ENCODE peak calls at places on chromosomes 11 and 22, in seven cellular contexts. K is adrenal gland, P is heart left ventricle, D is left lung, R is A673, H is A549, A is psoas muscle. U is an unnamed sample.
A peak's percentile ranks its signal among the peaks of the same experiment; 100 is the strongest.

GRCh38 chr11:13009476-13009920 is 382 bp downstream of the RASSF10 start:
- DNase-seq in K (no peak), P (no peak), D (no peak), R (no peak), H (no peak), A (peak; percentile 50), U (no peak)

GRCh38 chr11:133082453-133082781 is 449.9 kb downstream of the OPCML start:
- DNase-seq in K (no peak), P (peak; percentile 43), D (no peak), R (peak; percentile 42), H (no peak), A (peak; percentile 62), U (no peak)

GRCh38 chr11:42631223-42631843 is 680.5 kb upstream of the API5 start:
- DNase-seq in K (peak; percentile 75), P (no peak), D (no peak), R (peak; percentile 84), H (peak; percentile 21), A (no peak), U (no peak)

GRCh38 chr22:42173183-42173926 is 42.7 kb upstream of the CYP2D6 start:
- DNase-seq in K (no peak), P (no peak), D (no peak), R (no peak), H (no peak), A (no peak), U (no peak)

GRCh38 chr11:103947566-103947919 is 88.9 kb upstream of the DDI1 start:
- DNase-seq in K (no peak), P (no peak), D (no peak), R (no peak), H (no peak), A (no peak), U (no peak)

GRCh38 chr11:121467965-121468364 is 15.2 kb upstream of the SORL1-AS1 start:
- DNase-seq in K (no peak), P (no peak), D (peak; percentile 51), R (no peak), H (no peak), A (no peak), U (no peak)

GRCh38 chr11:61918251-61919112 is 1.1 kb upstream of the RAB3IL1 start:
- DNase-seq in K (peak; percentile 43), P (peak; percentile 80), D (no peak), R (no peak), H (no peak), A (peak; percentile 78), U (no peak)

GRCh38 chr11:65418681-65419459 is 3.7 kb upstream of the NEAT1 start:
- DNase-seq in K (peak; percentile 98), P (peak; percentile 99), D (peak; percentile 98), R (peak; percentile 99), H (peak; percentile 98), A (peak; percentile 99), U (peak; percentile 98)

GRCh38 chr11:2847511-2847910 is 38.1 kb downstream of the CDKN1C start:
- DNase-seq in K (no peak), P (no peak), D (no peak), R (no peak), H (no peak), A (no peak), U (no peak)

GRCh38 chr11:92423133-92423532 is 198.5 kb downstream of the FAT3 start:
- DNase-seq in K (no peak), P (no peak), D (no peak), R (no peak), H (no peak), A (no peak), U (no peak)

GRCh38 chr11:7690648-7691047 is 15.6 kb downstream of the OVCH2 start:
- DNase-seq in K (no peak), P (no peak), D (no peak), R (peak; percentile 54), H (no peak), A (no peak), U (no peak)

GRCh38 chr22:30183271-30183670 is 63.3 kb downstream of the LIF start:
- DNase-seq in K (no peak), P (no peak), D (no peak), R (no peak), H (no peak), A (no peak), U (no peak)

GRCh38 chr11:31720666-31721199 is 90.4 kb downstream of the PAX6 start:
- DNase-seq in K (no peak), P (no peak), D (no peak), R (no peak), H (no peak), A (no peak), U (no peak)

GRCh38 chr11:24267015-24267414 is 229.8 kb upstream of the LUZP2 start:
- DNase-seq in K (no peak), P (no peak), D (no peak), R (no peak), H (no peak), A (no peak), U (no peak)

GRCh38 chr22:44802071-44802700 is 49.8 kb downstream of the ARHGAP8 start:
- DNase-seq in K (no peak), P (no peak), D (no peak), R (no peak), H (no peak), A (no peak), U (no peak)

GRCh38 chr11:64449381-64450167 is 90.6 kb downstream of the RPS6KA4 start:
- DNase-seq in K (peak; percentile 77), P (peak; percentile 55), D (peak; percentile 55), R (peak; percentile 88), H (peak; percentile 81), A (peak; percentile 64), U (peak; percentile 48)

GRCh38 chr11:127003260-127003981 is 2.9 kb upstream of the KIRREL3 start:
- DNase-seq in K (peak; percentile 70), P (no peak), D (no peak), R (peak; percentile 56), H (peak; percentile 65), A (no peak), U (peak; percentile 48)

GRCh38 chr11:68150029-68150428 is 28.8 kb upstream of the CHKA start:
- DNase-seq in K (peak; percentile 86), P (no peak), D (peak; percentile 82), R (no peak), H (no peak), A (no peak), U (peak; percentile 55)

GRCh38 chr11:68164437-68164836 is 43.2 kb upstream of the CHKA start:
- DNase-seq in K (no peak), P (no peak), D (no peak), R (no peak), H (no peak), A (no peak), U (no peak)

GRCh38 chr11:9663699-9664275 is at the start of gene SWAP70:
- DNase-seq in K (peak; percentile 92), P (peak; percentile 92), D (peak; percentile 94), R (peak; percentile 75), H (peak; percentile 91), A (peak; percentile 93), U (peak; percentile 90)

GRCh38 chr11:9664276-9665171 is 647 bp downstream of the SWAP70 start:
- DNase-seq in K (peak; percentile 62), P (peak; percentile 50), D (peak; percentile 59), R (peak; percentile 46), H (peak; percentile 58), A (peak; percentile 59), U (peak; percentile 60)

GRCh38 chr11:9662273-9662672 is 1.6 kb upstream of the SWAP70 start:
- DNase-seq in K (no peak), P (peak; percentile 32), D (peak; percentile 53), R (no peak), H (no peak), A (no peak), U (no peak)

GRCh38 chr11:9669954-9670353 is 6.1 kb downstream of the SWAP70 start:
- DNase-seq in K (no peak), P (no peak), D (no peak), R (no peak), H (no peak), A (no peak), U (no peak)

DNA sequence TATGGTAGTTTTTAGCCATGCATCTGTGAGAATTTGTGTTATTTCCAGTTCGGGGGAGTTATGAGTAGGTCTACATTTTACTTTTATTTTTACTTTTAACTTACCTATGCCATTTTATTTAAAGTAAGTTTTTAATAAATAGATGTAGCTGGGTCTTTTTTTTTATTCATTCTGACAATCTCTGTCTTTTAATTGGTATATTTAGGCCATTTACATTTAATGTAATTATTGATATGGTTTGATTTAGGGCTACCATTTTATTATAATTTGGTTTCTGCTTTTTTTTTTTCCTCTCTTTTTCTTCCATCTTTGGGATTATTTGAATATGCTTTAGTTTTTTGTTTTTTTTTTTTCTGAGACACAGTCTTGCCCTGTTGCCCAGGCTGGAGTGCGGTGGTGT is 1.9 kb downstream of the SWAP70 start:
- DNase-seq in K (no peak), P (no peak), D (no peak), R (no peak), H (no peak), A (no peak), U (no peak)
- H3K4me3 ChIP-seq in K (no peak overlapping the region), P (no peak overlapping the region), D (peak overlapping the region; percentile 88), R (no peak overlapping the region), H (no peak overlapping the region), A (peak overlapping the region; percentile 83), U (no peak overlapping the region)

DNA sequence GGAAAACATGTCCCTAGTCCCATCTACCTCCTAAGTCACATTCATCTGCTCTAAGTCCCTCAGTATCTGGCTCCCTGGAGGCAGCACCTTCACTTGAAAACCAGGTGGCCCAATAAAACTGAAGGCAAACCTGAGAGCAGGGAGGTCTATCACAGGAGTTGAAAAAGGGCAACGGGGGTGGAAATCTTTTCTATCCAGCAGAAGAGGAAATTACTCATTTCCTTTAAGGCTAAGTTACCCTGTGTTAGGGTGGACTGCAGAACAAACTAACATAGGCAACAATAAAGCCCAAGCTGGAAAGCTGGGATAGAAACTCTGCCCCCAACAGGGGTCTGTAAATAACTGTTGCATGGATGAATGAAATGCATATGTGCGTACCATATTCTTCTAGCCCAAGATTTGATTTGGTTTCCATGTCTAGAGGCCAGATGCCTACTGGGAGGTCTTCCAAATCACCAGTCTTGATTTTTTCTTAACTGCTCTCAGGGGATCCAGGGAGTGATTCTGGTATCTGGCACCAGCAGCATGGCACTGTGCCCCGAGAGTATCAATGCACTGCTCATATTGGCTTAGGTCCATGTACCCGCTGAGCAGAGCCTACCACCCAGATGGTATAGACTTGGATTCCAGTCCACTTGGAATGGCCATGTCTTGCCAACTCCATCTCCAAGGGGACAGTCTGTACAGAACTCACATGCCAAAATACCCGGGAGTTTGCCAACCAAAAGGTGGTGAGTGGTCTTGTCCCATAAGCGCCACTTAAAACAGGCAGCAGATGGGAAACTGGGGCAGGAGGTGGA is 350.0 kb upstream of the NCAM1 start:
- DNase-seq in K (no peak), P (no peak), D (no peak), R (peak; percentile 90), H (no peak), A (no peak), U (no peak)
- TF ChIP-seq CTCF in K (no peak), P (no peak), D (no peak), R (peak; percentile 26), H (no peak), A (no peak), U (no peak)

GRCh38 chr22:48152154-48152775 is 1389.8 kb downstream of the TBC1D22A start:
- DNase-seq in K (no peak), P (no peak), D (no peak), R (no peak), H (no peak), A (no peak), U (no peak)
- H3K9me3 ChIP-seq in K (no peaks in the 10 kb centered on the region), P (no peaks in the 10 kb centered on the region), D (no peaks in the 10 kb centered on the region), R (no peaks in the 10 kb centered on the region), H (no peaks in the 10 kb centered on the region), A (no peaks in the 10 kb centered on the region), U (no peaks in the 10 kb centered on the region)

DNA sequence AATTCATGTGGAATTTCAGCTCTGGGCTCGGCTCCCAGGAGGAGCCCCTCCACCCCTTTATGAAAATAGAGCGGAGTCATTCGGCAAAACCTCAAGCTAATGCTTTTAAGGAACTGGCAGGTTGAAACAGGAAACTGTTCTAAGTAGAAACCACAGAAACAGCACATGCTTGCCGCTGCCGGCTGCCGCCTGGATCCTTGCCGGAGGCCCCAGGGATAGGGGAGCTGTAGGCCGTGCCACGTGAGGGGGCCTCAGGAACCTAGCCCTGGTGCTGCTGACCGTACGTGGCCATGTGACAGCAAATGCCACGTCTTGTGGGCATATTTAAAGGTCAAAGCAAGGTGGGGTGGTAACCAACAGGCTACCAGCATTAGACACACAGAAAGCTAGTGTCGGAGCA is 77.9 kb upstream of the TIMP3 start:
- DNase-seq in K (peak; percentile 72), P (peak; percentile 80), D (peak; percentile 91), R (no peak), H (no peak), A (peak; percentile 79), U (peak; percentile 64)
- H3K4me3 ChIP-seq in K (no peak overlapping the region), P (no peak overlapping the region), D (no peak overlapping the region), R (no peak overlapping the region), H (no peak overlapping the region), A (no peak overlapping the region), U (no peak overlapping the region)